ENCODE peak calls at places on chromosomes 2 and 18, in seven cellular contexts. T, Y, B, A, C, U and Q are unnamed samples.

GRCh38 chr2:5803547-5803946 is 111.4 kb downstream of the SOX11 start:
- DNase-seq in T (peak), Y (no peak), B (no peak), A (no peak), C (no peak), U (no peak), Q (peak)

GRCh38 chr2:181573140-181573736 is 83.7 kb downstream of the CERKL start:
- DNase-seq in T (peak), Y (peak), B (no peak), A (peak), C (peak), U (peak), Q (peak)

GRCh38 chr2:73708527-73708926 is 28.6 kb downstream of the TPRKB start:
- DNase-seq in T (no peak), Y (no peak), B (no peak), A (no peak), C (no peak), U (no peak), Q (no peak)

GRCh38 chr2:172516299-172516698 is 39.6 kb upstream of the PDK1 start:
- DNase-seq in T (no peak), Y (no peak), B (no peak), A (peak), C (peak), U (peak), Q (peak)

GRCh38 chr2:198296665-198297308 is 492.4 kb downstream of the PLCL1 start:
- DNase-seq in T (peak), Y (peak), B (no peak), A (peak), C (peak), U (peak), Q (peak)

GRCh38 chr2:66069937-66070716 is 364.8 kb upstream of the MEIS1 start:
- DNase-seq in T (no peak), Y (no peak), B (no peak), A (no peak), C (no peak), U (no peak), Q (no peak)

GRCh38 chr18:21393986-21394385 is 152.0 kb downstream of the GREB1L start:
- DNase-seq in T (no peak), Y (no peak), B (no peak), A (peak), C (peak), U (peak), Q (no peak)

GRCh38 chr2:18153741-18154140 is 275.3 kb downstream of the KCNS3 start:
- DNase-seq in T (no peak), Y (no peak), B (no peak), A (no peak), C (no peak), U (no peak), Q (no peak)

GRCh38 chr18:45522371-45522770 is 92.9 kb upstream of the SLC14A2 start:
- DNase-seq in T (no peak), Y (no peak), B (no peak), A (peak), C (no peak), U (peak), Q (peak)

GRCh38 chr2:50658883-50659282 is 373.0 kb downstream of the NRXN1 start:
- DNase-seq in T (no peak), Y (no peak), B (no peak), A (no peak), C (no peak), U (no peak), Q (no peak)

GRCh38 chr2:138445227-138445626 is 56.3 kb upstream of the SPOPL start:
- DNase-seq in T (no peak), Y (no peak), B (no peak), A (peak), C (no peak), U (peak), Q (no peak)

GRCh38 chr18:45617284-45617683 is 2.0 kb downstream of the SLC14A2 start:
- DNase-seq in T (no peak), Y (no peak), B (no peak), A (peak), C (peak), U (peak), Q (peak)

GRCh38 chr2:170764880-170765261 is 5.3 kb upstream of the ERICH2 start:
- DNase-seq in T (peak), Y (no peak), B (no peak), A (no peak), C (no peak), U (no peak), Q (no peak)

GRCh38 chr18:76679877-76680276 is 142.5 kb upstream of the ZNF236 start:
- DNase-seq in T (peak), Y (no peak), B (no peak), A (no peak), C (no peak), U (no peak), Q (peak)

GRCh38 chr18:595068-595467 is 1.7 kb upstream of the CLUL1 start:
- DNase-seq in T (no peak), Y (no peak), B (no peak), A (no peak), C (no peak), U (no peak), Q (no peak)

GRCh38 chr2:28185881-28186280 is 206.8 kb upstream of the FOSL2 start:
- DNase-seq in T (no peak), Y (no peak), B (no peak), A (peak), C (peak), U (peak), Q (peak)

GRCh38 chr2:241228860-241229516 is 40.5 kb downstream of the ANO7 start:
- DNase-seq in T (no peak), Y (no peak), B (peak), A (no peak), C (no peak), U (no peak), Q (no peak)

GRCh38 chr2:218444692-218445357 is 25.9 kb downstream of the VIL1 start:
- DNase-seq in T (no peak), Y (no peak), B (no peak), A (no peak), C (no peak), U (no peak), Q (no peak)

DNA sequence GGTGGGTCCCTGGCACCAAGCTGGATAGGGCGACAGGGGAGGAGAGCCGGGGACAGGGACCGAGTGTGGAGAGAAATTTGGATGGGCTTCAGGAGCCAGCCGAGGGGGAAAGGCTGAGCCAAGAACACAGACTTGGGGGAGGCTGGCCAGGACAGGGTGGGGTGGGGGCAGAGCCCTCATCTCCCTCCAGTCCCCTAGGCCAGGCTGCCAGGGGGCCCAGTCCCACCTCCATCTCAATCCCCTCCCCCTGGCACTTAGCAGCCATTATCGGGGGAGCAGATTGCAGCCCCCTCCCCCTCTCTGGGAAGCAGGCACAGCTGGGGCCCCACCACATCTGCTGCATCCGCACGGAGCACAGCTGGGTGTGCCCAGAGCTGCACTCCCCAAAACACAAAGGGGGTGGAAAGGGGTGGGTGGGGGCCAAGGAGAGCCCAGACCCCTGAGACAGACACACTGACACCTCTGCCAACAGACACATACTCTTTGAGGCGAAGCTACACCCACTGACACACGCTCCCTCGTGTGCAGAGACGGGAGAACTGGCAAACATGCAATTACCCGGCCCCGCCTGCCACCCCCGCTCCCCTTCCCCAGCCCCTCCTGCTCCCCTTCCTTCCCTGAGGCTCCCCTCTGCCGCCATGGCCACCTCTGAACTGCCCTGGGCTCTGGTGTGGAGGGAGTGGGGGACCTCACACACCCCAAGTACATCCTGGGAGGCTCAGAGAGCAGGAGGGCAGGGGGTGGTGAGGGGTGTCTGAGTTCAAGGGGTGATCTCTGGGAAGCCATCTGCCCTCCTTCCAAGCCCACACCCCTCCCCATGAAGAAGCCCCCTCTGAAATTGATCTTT is 5.1 kb upstream of the ASIC4 start:
- DNase-seq in T (peak), Y (no peak), B (no peak), A (no peak), C (no peak), U (no peak), Q (no peak)
- H3K4me3 ChIP-seq in T (peak), Y (no peak), B (no peak), A (no peak), C (no peak), U (no peak), Q (no peak)

DNA sequence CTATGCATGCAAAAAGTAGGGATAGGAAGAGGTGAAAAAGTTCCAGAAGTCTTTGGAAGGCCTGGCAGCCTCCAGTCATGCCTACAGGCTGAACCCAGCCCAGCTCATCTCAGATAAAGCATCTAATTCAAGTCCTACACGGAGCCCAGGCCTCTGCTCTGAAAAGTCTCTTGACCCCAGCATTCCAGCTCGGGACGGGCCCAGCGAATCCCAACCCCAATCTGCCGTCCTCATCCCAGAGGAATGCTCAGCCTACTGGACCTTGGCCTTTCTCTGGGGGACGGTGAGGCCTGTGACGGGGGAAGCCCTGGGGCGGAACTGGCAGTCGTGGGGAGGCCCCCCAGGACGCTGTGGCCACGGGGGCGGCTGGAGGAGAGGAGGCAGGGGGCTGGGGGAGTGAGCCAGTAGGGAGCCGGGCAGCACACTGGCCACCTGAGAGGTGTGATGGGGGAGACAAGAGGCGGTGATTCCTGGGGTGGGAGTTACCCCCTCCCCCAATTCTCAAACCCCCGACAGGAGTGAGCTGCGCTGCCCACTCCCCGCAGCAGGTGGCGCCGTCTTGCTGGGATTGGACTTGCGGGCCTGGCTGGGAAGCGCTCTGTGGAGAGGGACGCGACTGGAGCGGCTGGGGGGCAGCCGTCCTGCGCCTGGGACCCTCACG is 182.4 kb upstream of the HAAO start:
- DNase-seq in T (peak), Y (peak), B (peak), A (peak), C (peak), U (peak), Q (peak)
- H3K4me3 ChIP-seq in T (peak), Y (no peak), B (peak), A (peak), C (peak), U (peak), Q (peak)

GRCh38 chr2:226031078-226031937 is 631.8 kb downstream of the NYAP2 start:
- DNase-seq in T (peak), Y (no peak), B (peak), A (peak), C (peak), U (peak), Q (peak)

GRCh38 chr2:226030369-226031077 is 631.0 kb downstream of the NYAP2 start:
- DNase-seq in T (peak), Y (no peak), B (no peak), A (no peak), C (no peak), U (peak), Q (no peak)

GRCh38 chr2:226031962-226032441 is 632.5 kb downstream of the NYAP2 start:
- DNase-seq in T (peak), Y (no peak), B (no peak), A (peak), C (peak), U (no peak), Q (peak)
- H3K4me3 ChIP-seq in T (peak), Y (no peak), B (no peak), A (peak), C (peak), U (peak), Q (peak)

GRCh38 chr2:120037995-120038541 is 25.2 kb downstream of the EPB41L5 start:
- DNase-seq in T (no peak), Y (no peak), B (no peak), A (peak), C (peak), U (peak), Q (no peak)
- H3K4me3 ChIP-seq in T (no peak), Y (no peak), B (no peak), A (no peak), C (no peak), U (no peak), Q (no peak)

GRCh38 chr2:230983566-230983965 is 12.4 kb upstream of the SPATA3 start:
- DNase-seq in T (no peak), Y (no peak), B (no peak), A (no peak), C (no peak), U (no peak), Q (no peak)

GRCh38 chr2:230986520-230987136 is 9.3 kb upstream of the SPATA3 start:
- DNase-seq in T (no peak), Y (no peak), B (no peak), A (no peak), C (no peak), U (no peak), Q (no peak)

GRCh38 chr2:230987137-230988020 is 8.5 kb upstream of the SPATA3 start:
- DNase-seq in T (peak), Y (peak), B (peak), A (peak), C (peak), U (peak), Q (peak)

GRCh38 chr2:230982528-230982927 is 13.4 kb upstream of the SPATA3 start:
- DNase-seq in T (no peak), Y (no peak), B (no peak), A (no peak), C (no peak), U (no peak), Q (no peak)

DNA sequence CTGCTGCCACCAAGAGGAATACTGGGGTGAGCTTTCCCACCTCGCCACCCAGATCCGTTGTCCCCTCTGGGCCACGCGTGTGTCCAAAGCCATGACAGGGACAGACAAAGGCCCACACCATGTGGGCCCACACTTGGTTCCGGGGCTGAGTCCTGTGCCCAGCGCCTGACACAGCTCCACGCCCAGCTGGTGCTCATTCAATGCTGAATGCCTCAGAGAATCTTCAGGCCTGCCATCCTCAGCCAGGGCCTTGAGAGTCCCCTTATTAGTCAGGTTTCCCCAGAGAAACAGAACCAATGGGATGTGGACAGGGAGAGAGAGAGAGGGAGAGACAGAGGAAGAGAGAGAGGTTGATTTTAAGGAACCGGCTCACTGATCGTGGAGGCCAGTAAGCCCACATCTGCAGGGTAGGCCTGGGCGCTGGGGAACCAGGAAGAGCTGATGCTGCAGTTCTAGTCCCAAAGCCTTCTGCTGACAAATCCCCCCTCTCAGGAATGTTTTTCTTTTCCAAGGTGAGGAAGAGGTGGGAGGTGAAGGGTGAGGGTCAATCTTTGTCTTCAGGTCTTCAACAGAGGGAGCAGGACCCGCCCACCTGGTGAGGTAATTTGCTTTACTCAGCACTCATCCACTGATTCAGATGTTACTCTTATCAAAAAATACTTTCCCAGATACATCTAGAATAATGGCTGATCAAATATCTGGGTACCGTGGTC is 10.2 kb upstream of the SPATA3 start:
- DNase-seq in T (no peak), Y (no peak), B (no peak), A (no peak), C (no peak), U (no peak), Q (no peak)
- H3K4me3 ChIP-seq in T (no peak), Y (no peak), B (no peak), A (no peak), C (no peak), U (no peak), Q (no peak)

DNA sequence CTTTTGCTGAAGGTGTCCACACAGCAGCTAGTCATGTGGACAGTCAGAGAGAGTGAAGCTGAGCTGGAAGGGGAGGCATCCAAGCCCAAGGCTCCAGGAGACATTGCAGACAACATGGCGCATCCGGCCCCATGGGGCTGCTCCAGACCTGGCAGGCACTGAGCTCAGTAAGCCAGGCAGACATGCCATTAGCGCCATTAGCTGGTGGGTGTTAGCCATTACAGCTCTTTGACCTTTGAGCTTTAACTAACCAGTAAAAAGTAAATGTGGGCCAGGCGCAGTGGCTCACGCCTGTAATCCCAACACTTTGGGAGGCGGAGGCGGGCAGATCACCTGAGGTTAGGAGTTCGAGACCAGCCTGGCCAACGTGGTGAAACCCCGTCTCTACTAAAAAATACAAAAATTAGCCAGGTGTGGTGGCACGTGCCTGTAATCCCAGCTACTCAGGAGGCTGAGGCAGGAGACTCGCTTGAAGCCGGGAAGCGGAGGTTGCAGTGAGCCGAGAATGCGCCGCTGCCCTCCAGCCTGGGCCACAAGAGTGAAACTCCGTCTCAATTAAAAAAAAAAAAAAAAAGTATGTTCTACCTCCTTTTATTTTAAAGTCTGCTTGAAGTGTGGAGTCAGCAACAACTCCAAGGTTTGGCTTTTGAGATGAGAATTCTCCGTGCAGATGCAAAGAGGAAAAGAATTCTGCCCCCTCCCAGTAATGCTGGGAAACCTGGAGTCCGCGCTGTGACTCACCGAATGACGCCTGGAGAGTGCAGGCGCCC is 69.4 kb downstream of the TWSG1 start:
- DNase-seq in T (peak), Y (no peak), B (no peak), A (peak), C (no peak), U (peak), Q (no peak)
- H3K4me3 ChIP-seq in T (no peak), Y (no peak), B (no peak), A (no peak), C (no peak), U (no peak), Q (no peak)

GRCh38 chr2:219452361-219453317 is 18.0 kb downstream of the SPEG start:
- DNase-seq in T (no peak), Y (no peak), B (peak), A (peak), C (peak), U (peak), Q (peak)
- H3K4me3 ChIP-seq in T (no peak), Y (no peak), B (no peak), A (no peak), C (no peak), U (no peak), Q (no peak)

GRCh38 chr2:45857848-45858520 is 206.5 kb downstream of the PRKCE start:
- DNase-seq in T (no peak), Y (no peak), B (peak), A (no peak), C (no peak), U (no peak), Q (no peak)

GRCh38 chr2:45859682-45860081 is 208.2 kb downstream of the PRKCE start:
- DNase-seq in T (no peak), Y (no peak), B (no peak), A (no peak), C (no peak), U (no peak), Q (no peak)

GRCh38 chr2:45860136-45861106 is 208.9 kb downstream of the PRKCE start:
- DNase-seq in T (peak), Y (no peak), B (no peak), A (peak), C (peak), U (peak), Q (peak)

GRCh38 chr2:45867349-45867748 is 215.9 kb downstream of the PRKCE start:
- DNase-seq in T (no peak), Y (no peak), B (no peak), A (no peak), C (no peak), U (no peak), Q (no peak)

DNA sequence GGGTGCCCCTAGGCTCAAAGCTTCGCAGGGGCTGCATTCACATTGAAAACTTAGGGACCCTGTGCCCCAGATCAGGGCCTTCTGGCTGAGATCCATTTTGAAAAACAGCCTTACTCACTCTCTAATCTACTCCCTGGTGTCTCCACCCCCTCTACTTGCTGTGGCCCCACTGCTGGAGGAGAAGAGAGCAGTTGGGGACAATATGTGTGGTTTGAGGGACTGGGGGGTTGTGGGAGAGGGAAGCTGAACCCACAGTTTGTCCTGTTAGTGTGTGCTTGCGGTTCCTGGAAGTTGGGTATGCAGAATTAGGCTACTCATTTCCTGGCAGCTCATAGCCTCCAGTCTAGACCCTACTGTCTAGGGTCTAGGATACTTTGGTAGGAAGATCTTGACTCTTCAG is 211.4 kb downstream of the PRKCE start:
- DNase-seq in T (no peak), Y (no peak), B (no peak), A (no peak), C (no peak), U (no peak), Q (no peak)
- H3K4me3 ChIP-seq in T (no peak), Y (no peak), B (no peak), A (no peak), C (no peak), U (no peak), Q (no peak)